ENCODE peak calls at places on chromosomes 12 and 14, in eight cellular contexts. One of them, this sample, is unnamed.

GRCh38 chr12:14260011-14260993 is 105.2 kb upstream of the ATF7IP start:
- DNase-seq in thoracic aorta: peak; percentile 78
- DNase-seq in fibroblast of the aortic adventitia: peak; percentile 91
- DNase-seq in pancreas: peak; percentile 92
- DNase-seq in astrocyte of the spinal cord: peak; percentile 85
- DNase-seq in CD8-positive, alpha-beta T cell: no peak
- DNase-seq in GM06990: no peak
- DNase-seq in astrocyte: peak; percentile 96
- DNase-seq in this sample: peak; percentile 79

GRCh38 chr12:110312581-110313360 is 31.7 kb downstream of the ATP2A2 start:
- DNase-seq in thoracic aorta: peak; percentile 18
- DNase-seq in fibroblast of the aortic adventitia: peak; percentile 56
- DNase-seq in pancreas: no peak
- DNase-seq in astrocyte of the spinal cord: peak; percentile 44
- DNase-seq in CD8-positive, alpha-beta T cell: no peak
- DNase-seq in GM06990: no peak
- DNase-seq in astrocyte: peak; percentile 68
- DNase-seq in this sample: no peak

GRCh38 chr14:100684961-100685360 is 41.7 kb upstream of the DLK1 start:
- DNase-seq in thoracic aorta: no peak
- DNase-seq in fibroblast of the aortic adventitia: no peak
- DNase-seq in pancreas: no peak
- DNase-seq in astrocyte of the spinal cord: no peak
- DNase-seq in CD8-positive, alpha-beta T cell: no peak
- DNase-seq in GM06990: no peak
- DNase-seq in astrocyte: no peak
- DNase-seq in this sample: no peak

GRCh38 chr12:57845478-57846284 is 848 bp downstream of the CTDSP2 start:
- DNase-seq in thoracic aorta: no peak
- DNase-seq in fibroblast of the aortic adventitia: peak; percentile 42
- DNase-seq in pancreas: peak; percentile 91
- DNase-seq in astrocyte of the spinal cord: peak; percentile 35
- DNase-seq in CD8-positive, alpha-beta T cell: peak; percentile 21
- DNase-seq in GM06990: peak; percentile 78
- DNase-seq in astrocyte: no peak
- DNase-seq in this sample: no peak

GRCh38 chr12:67593041-67593870 is 55.3 kb upstream of the DYRK2 start:
- DNase-seq in thoracic aorta: no peak
- DNase-seq in fibroblast of the aortic adventitia: peak; percentile 11
- DNase-seq in pancreas: peak; percentile 70
- DNase-seq in astrocyte of the spinal cord: peak; percentile 23
- DNase-seq in CD8-positive, alpha-beta T cell: no peak
- DNase-seq in GM06990: no peak
- DNase-seq in astrocyte: peak; percentile 43
- DNase-seq in this sample: no peak

GRCh38 chr12:9241301-9241700 is 33.1 kb upstream of the PZP start:
- DNase-seq in thoracic aorta: no peak
- DNase-seq in fibroblast of the aortic adventitia: no peak
- DNase-seq in pancreas: no peak
- DNase-seq in astrocyte of the spinal cord: no peak
- DNase-seq in CD8-positive, alpha-beta T cell: no peak
- DNase-seq in GM06990: no peak
- DNase-seq in astrocyte: no peak
- DNase-seq in this sample: no peak

GRCh38 chr14:36301159-36301558 is 19.3 kb downstream of the MBIP start:
- DNase-seq in thoracic aorta: no peak
- DNase-seq in fibroblast of the aortic adventitia: peak; percentile 16
- DNase-seq in pancreas: no peak
- DNase-seq in astrocyte of the spinal cord: peak; percentile 10
- DNase-seq in CD8-positive, alpha-beta T cell: no peak
- DNase-seq in GM06990: no peak
- DNase-seq in astrocyte: peak; percentile 8
- DNase-seq in this sample: no peak

GRCh38 chr12:102459314-102459713 is 21.0 kb downstream of the IGF1 start:
- DNase-seq in thoracic aorta: no peak
- DNase-seq in fibroblast of the aortic adventitia: no peak
- DNase-seq in pancreas: no peak
- DNase-seq in astrocyte of the spinal cord: no peak
- DNase-seq in CD8-positive, alpha-beta T cell: no peak
- DNase-seq in GM06990: no peak
- DNase-seq in astrocyte: no peak
- DNase-seq in this sample: no peak

GRCh38 chr14:44962573-44963528 is 861 bp downstream of the TOGARAM1 start:
- DNase-seq in thoracic aorta: peak; percentile 7
- DNase-seq in fibroblast of the aortic adventitia: peak; percentile 60
- DNase-seq in pancreas: peak; percentile 50
- DNase-seq in astrocyte of the spinal cord: peak; percentile 58
- DNase-seq in CD8-positive, alpha-beta T cell: no peak
- DNase-seq in GM06990: no peak
- DNase-seq in astrocyte: peak; percentile 41
- DNase-seq in this sample: no peak

GRCh38 chr14:58362798-58363412 is 32.8 kb upstream of the TOMM20L start:
- DNase-seq in thoracic aorta: no peak
- DNase-seq in fibroblast of the aortic adventitia: peak; percentile 27
- DNase-seq in pancreas: no peak
- DNase-seq in astrocyte of the spinal cord: peak; percentile 20
- DNase-seq in CD8-positive, alpha-beta T cell: no peak
- DNase-seq in GM06990: no peak
- DNase-seq in astrocyte: peak; percentile 4
- DNase-seq in this sample: no peak

GRCh38 chr14:74204481-74204880 is 34.8 kb upstream of the VSX2 start:
- DNase-seq in thoracic aorta: no peak
- DNase-seq in fibroblast of the aortic adventitia: no peak
- DNase-seq in pancreas: no peak
- DNase-seq in astrocyte of the spinal cord: no peak
- DNase-seq in CD8-positive, alpha-beta T cell: no peak
- DNase-seq in GM06990: no peak
- DNase-seq in astrocyte: no peak
- DNase-seq in this sample: no peak
- TF ChIP-seq CTCF in thoracic aorta: no peak
- TF ChIP-seq CTCF in fibroblast of the aortic adventitia: no peak
- TF ChIP-seq CTCF in pancreas: no peak
- TF ChIP-seq CTCF in astrocyte of the spinal cord: no peak
- TF ChIP-seq CTCF in CD8-positive, alpha-beta T cell: no peak
- TF ChIP-seq CTCF in GM06990: no peak
- TF ChIP-seq CTCF in astrocyte: no peak
- TF ChIP-seq CTCF in this sample: no peak

DNA sequence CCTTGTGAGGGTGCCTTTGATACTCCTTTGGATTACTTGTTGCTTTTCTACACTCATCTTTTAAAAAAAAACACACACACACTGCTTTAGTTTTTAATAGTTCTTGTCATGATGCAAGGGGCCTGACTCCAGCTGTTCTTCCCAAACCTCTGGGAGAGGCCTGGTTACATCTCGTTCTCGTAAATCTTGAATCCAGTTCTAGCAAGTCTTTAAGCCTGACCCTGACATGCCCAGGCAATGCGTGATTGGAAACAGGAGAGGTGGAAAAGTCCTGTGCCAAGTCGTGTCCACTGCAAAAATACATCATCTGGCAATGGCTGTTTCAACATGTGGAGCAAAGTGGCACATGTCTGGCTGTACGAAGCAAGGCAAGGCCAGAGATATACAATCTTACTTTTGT is 356.7 kb upstream of the DDHD1 start:
- DNase-seq in thoracic aorta: no peak
- DNase-seq in fibroblast of the aortic adventitia: peak; percentile 91
- DNase-seq in pancreas: no peak
- DNase-seq in astrocyte of the spinal cord: no peak
- DNase-seq in CD8-positive, alpha-beta T cell: no peak
- DNase-seq in GM06990: no peak
- DNase-seq in astrocyte: no peak
- DNase-seq in this sample: no peak
- H3K4me3 ChIP-seq in thoracic aorta: no peak overlapping the region
- H3K4me3 ChIP-seq in fibroblast of the aortic adventitia: no peak overlapping the region
- H3K4me3 ChIP-seq in pancreas: no peak overlapping the region
- H3K4me3 ChIP-seq in astrocyte of the spinal cord: no peak overlapping the region
- H3K4me3 ChIP-seq in CD8-positive, alpha-beta T cell: no peak overlapping the region
- H3K4me3 ChIP-seq in GM06990: no peak overlapping the region
- H3K4me3 ChIP-seq in astrocyte: no peak overlapping the region
- H3K4me3 ChIP-seq in this sample: no peak overlapping the region

GRCh38 chr12:53483225-53483978 is 15.9 kb downstream of the MAP3K12 start:
- DNase-seq in thoracic aorta: no peak
- DNase-seq in fibroblast of the aortic adventitia: no peak
- DNase-seq in pancreas: no peak
- DNase-seq in astrocyte of the spinal cord: no peak
- DNase-seq in CD8-positive, alpha-beta T cell: no peak
- DNase-seq in GM06990: no peak
- DNase-seq in astrocyte: no peak
- DNase-seq in this sample: no peak

GRCh38 chr12:53482626-53483165 is 16.6 kb downstream of the MAP3K12 start:
- DNase-seq in thoracic aorta: no peak
- DNase-seq in fibroblast of the aortic adventitia: no peak
- DNase-seq in pancreas: no peak
- DNase-seq in astrocyte of the spinal cord: no peak
- DNase-seq in CD8-positive, alpha-beta T cell: no peak
- DNase-seq in GM06990: no peak
- DNase-seq in astrocyte: no peak
- DNase-seq in this sample: no peak

GRCh38 chr12:53481108-53481442 is 18.2 kb downstream of the MAP3K12 start:
- DNase-seq in thoracic aorta: no peak
- DNase-seq in fibroblast of the aortic adventitia: no peak
- DNase-seq in pancreas: no peak
- DNase-seq in astrocyte of the spinal cord: no peak
- DNase-seq in CD8-positive, alpha-beta T cell: no peak
- DNase-seq in GM06990: no peak
- DNase-seq in astrocyte: no peak
- DNase-seq in this sample: no peak

GRCh38 chr12:53480425-53481107 is 18.7 kb downstream of the MAP3K12 start:
- DNase-seq in thoracic aorta: no peak
- DNase-seq in fibroblast of the aortic adventitia: no peak
- DNase-seq in pancreas: no peak
- DNase-seq in astrocyte of the spinal cord: no peak
- DNase-seq in CD8-positive, alpha-beta T cell: no peak
- DNase-seq in GM06990: no peak
- DNase-seq in astrocyte: no peak
- DNase-seq in this sample: no peak

DNA sequence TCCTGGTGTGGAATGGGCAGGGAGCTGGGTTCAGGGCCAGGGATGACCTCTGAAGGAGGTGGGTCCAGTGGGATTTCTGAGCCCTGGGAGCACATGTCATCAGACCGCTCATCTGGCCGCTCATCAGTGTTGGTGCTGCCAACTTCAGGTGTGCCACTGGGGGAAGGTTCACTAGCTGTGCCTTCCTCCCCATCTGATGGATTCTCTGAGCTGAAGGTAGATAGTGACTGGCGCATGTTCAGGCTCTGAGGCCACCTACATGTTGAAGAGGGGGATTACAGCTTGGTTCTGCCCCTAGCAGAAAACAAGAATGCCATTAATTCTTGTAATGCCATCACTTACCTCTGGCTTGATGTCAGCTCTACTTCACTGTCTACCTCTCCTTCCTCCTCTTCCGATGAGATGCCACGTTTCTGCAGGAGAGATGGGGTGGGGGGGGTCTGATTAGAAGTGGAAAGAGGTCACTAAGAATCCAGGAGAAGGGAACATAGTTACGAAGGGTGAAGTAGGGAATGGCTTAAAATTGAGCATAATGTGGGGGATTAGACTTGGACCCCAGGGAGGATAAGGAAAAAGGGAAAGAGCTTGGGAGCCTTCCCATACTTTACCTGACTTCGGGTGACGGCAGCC is 17.2 kb downstream of the MAP3K12 start:
- DNase-seq in thoracic aorta: no peak
- DNase-seq in fibroblast of the aortic adventitia: no peak
- DNase-seq in pancreas: no peak
- DNase-seq in astrocyte of the spinal cord: no peak
- DNase-seq in CD8-positive, alpha-beta T cell: no peak
- DNase-seq in GM06990: no peak
- DNase-seq in astrocyte: no peak
- DNase-seq in this sample: no peak
- TF ChIP-seq CTCF in thoracic aorta: no peak
- TF ChIP-seq CTCF in fibroblast of the aortic adventitia: peak; percentile 39
- TF ChIP-seq CTCF in pancreas: no peak
- TF ChIP-seq CTCF in astrocyte of the spinal cord: peak; percentile 24
- TF ChIP-seq CTCF in CD8-positive, alpha-beta T cell: peak; percentile 34
- TF ChIP-seq CTCF in GM06990: peak; percentile 26
- TF ChIP-seq CTCF in astrocyte: peak; percentile 26
- TF ChIP-seq CTCF in this sample: peak; percentile 51

GRCh38 chr12:50087995-50088394 is 2.9 kb downstream of the SMARCD1 start:
- DNase-seq in thoracic aorta: no peak
- DNase-seq in fibroblast of the aortic adventitia: peak; percentile 78
- DNase-seq in pancreas: no peak
- DNase-seq in astrocyte of the spinal cord: peak; percentile 61
- DNase-seq in CD8-positive, alpha-beta T cell: no peak
- DNase-seq in GM06990: no peak
- DNase-seq in astrocyte: peak; percentile 31
- DNase-seq in this sample: no peak
- H3K4me3 ChIP-seq in thoracic aorta: no peak overlapping the region
- H3K4me3 ChIP-seq in fibroblast of the aortic adventitia: no peak overlapping the region
- H3K4me3 ChIP-seq in pancreas: no peak overlapping the region
- H3K4me3 ChIP-seq in astrocyte of the spinal cord: no peak overlapping the region
- H3K4me3 ChIP-seq in CD8-positive, alpha-beta T cell: no peak overlapping the region
- H3K4me3 ChIP-seq in GM06990: no peak overlapping the region
- H3K4me3 ChIP-seq in astrocyte: no peak overlapping the region
- H3K4me3 ChIP-seq in this sample: no peak overlapping the region

GRCh38 chr12:30457621-30458289 is 237.9 kb downstream of the IPO8 start:
- DNase-seq in thoracic aorta: no peak
- DNase-seq in fibroblast of the aortic adventitia: peak; percentile 82
- DNase-seq in pancreas: no peak
- DNase-seq in astrocyte of the spinal cord: peak; percentile 72
- DNase-seq in CD8-positive, alpha-beta T cell: no peak
- DNase-seq in GM06990: no peak
- DNase-seq in astrocyte: peak; percentile 67
- DNase-seq in this sample: peak; percentile 40

GRCh38 chr12:30462249-30462648 is 233.4 kb downstream of the IPO8 start:
- DNase-seq in thoracic aorta: no peak
- DNase-seq in fibroblast of the aortic adventitia: no peak
- DNase-seq in pancreas: no peak
- DNase-seq in astrocyte of the spinal cord: no peak
- DNase-seq in CD8-positive, alpha-beta T cell: no peak
- DNase-seq in GM06990: no peak
- DNase-seq in astrocyte: no peak
- DNase-seq in this sample: no peak

GRCh38 chr12:30458453-30458852 is 237.2 kb downstream of the IPO8 start:
- DNase-seq in thoracic aorta: no peak
- DNase-seq in fibroblast of the aortic adventitia: no peak
- DNase-seq in pancreas: no peak
- DNase-seq in astrocyte of the spinal cord: no peak
- DNase-seq in CD8-positive, alpha-beta T cell: no peak
- DNase-seq in GM06990: no peak
- DNase-seq in astrocyte: no peak
- DNase-seq in this sample: no peak

GRCh38 chr12:30463636-30464035 is 232.0 kb downstream of the IPO8 start:
- DNase-seq in thoracic aorta: no peak
- DNase-seq in fibroblast of the aortic adventitia: no peak
- DNase-seq in pancreas: no peak
- DNase-seq in astrocyte of the spinal cord: no peak
- DNase-seq in CD8-positive, alpha-beta T cell: no peak
- DNase-seq in GM06990: no peak
- DNase-seq in astrocyte: no peak
- DNase-seq in this sample: no peak

GRCh38 chr12:30461011-30461670 is 234.5 kb downstream of the IPO8 start:
- DNase-seq in thoracic aorta: no peak
- DNase-seq in fibroblast of the aortic adventitia: peak; percentile 4
- DNase-seq in pancreas: no peak
- DNase-seq in astrocyte of the spinal cord: no peak
- DNase-seq in CD8-positive, alpha-beta T cell: no peak
- DNase-seq in GM06990: no peak
- DNase-seq in astrocyte: peak; percentile 56
- DNase-seq in this sample: peak; percentile 98
- TF ChIP-seq CTCF in thoracic aorta: no peak
- TF ChIP-seq CTCF in fibroblast of the aortic adventitia: no peak
- TF ChIP-seq CTCF in pancreas: no peak
- TF ChIP-seq CTCF in astrocyte of the spinal cord: no peak
- TF ChIP-seq CTCF in CD8-positive, alpha-beta T cell: no peak
- TF ChIP-seq CTCF in GM06990: no peak
- TF ChIP-seq CTCF in astrocyte: no peak
- TF ChIP-seq CTCF in this sample: no peak

This sample was measured in retinal pigment epithelial cell.